ENCODE peak calls at places on chromosome 18, in nine cellular contexts. C is GM12878; N is endothelial cell; Q is thoracic aorta; S is body of pancreas; R is H9; D is prostate gland; Y is CD8-positive, alpha-beta T cell; O is fibroblast of lung. J is an unnamed sample.

GRCh38 chr18:44229693-44230108 is 451.0 kb upstream of the SETBP1 start:
- DNase-seq in O (peak), C (no peak), Y (no peak), S (peak), D (peak), N (peak), Q (peak), R (peak), J (no peak)

GRCh38 chr18:44130365-44130942 is 550.2 kb upstream of the SETBP1 start:
- DNase-seq in N (peak), O (peak), C (no peak), R (peak), D (peak), Y (no peak), Q (no peak), S (peak), J (no peak)

GRCh38 chr18:9824474-9824832 is 61.3 kb upstream of the TXNDC2 start:
- DNase-seq in O (peak), C (no peak), Q (no peak), N (no peak), R (no peak), S (no peak), Y (no peak), D (peak), J (no peak)

GRCh38 chr18:79965119-79965902 is 868 bp downstream of the HSBP1L1 start:
- DNase-seq in D (no peak), O (peak), Q (no peak), Y (no peak), C (no peak), R (peak), S (peak), N (no peak), J (no peak)

GRCh38 chr18:54215069-54215468 is 9.4 kb downstream of the MBD2 start:
- DNase-seq in N (no peak), O (peak), C (no peak), Y (no peak), D (no peak), Q (no peak), R (no peak), S (no peak), J (no peak)

GRCh38 chr18:8771930-8772329 is 66.6 kb downstream of the MTCL1 start:
- DNase-seq in N (no peak), D (no peak), Q (no peak), C (no peak), O (peak), R (no peak), S (peak), Y (no peak), J (no peak)

GRCh38 chr18:79563949-79564348 is 115.7 kb upstream of the CTDP1 start:
- DNase-seq in N (no peak), C (no peak), Q (no peak), R (no peak), S (no peak), D (no peak), O (no peak), Y (no peak), J (no peak)

GRCh38 chr18:23816740-23817139 is 127.5 kb downstream of the LAMA3 start:
- DNase-seq in D (no peak), O (no peak), R (no peak), Y (no peak), S (no peak), N (no peak), Q (no peak), C (no peak), J (no peak)

GRCh38 chr18:26460449-26461091 is 87.8 kb downstream of the KCTD1 start:
- DNase-seq in D (peak), N (no peak), S (peak), Q (no peak), Y (no peak), O (peak), C (peak), R (no peak), J (no peak)

GRCh38 chr18:42274488-42275137 is 319.6 kb downstream of the PIK3C3 start:
- DNase-seq in O (peak), Y (no peak), R (peak), D (no peak), S (no peak), C (no peak), N (peak), Q (no peak), J (no peak)

GRCh38 chr18:40055262-40055661 is 1899.8 kb upstream of the PIK3C3 start:
- DNase-seq in C (no peak), O (peak), Y (no peak), R (no peak), N (no peak), Q (no peak), D (no peak), S (no peak), J (no peak)

GRCh38 chr18:53411511-53411910 is 813.0 kb downstream of the MBD2 start:
- DNase-seq in C (no peak), Y (no peak), D (no peak), S (no peak), O (no peak), R (no peak), Q (no peak), N (no peak), J (no peak)

GRCh38 chr18:62183578-62184195 is 3.2 kb downstream of the PIGN start:
- DNase-seq in Y (peak), N (peak), D (peak), R (no peak), O (peak), C (no peak), S (peak), Q (no peak), J (no peak)

GRCh38 chr18:62182220-62182619 is 4.6 kb downstream of the PIGN start:
- DNase-seq in C (no peak), Y (no peak), D (no peak), N (no peak), S (no peak), R (no peak), Q (no peak), O (no peak), J (no peak)

GRCh38 chr18:62189208-62189607 is 2.2 kb downstream of the RELCH start:
- DNase-seq in Y (no peak), O (no peak), Q (no peak), C (no peak), D (no peak), N (no peak), R (no peak), S (no peak), J (no peak)

GRCh38 chr18:62186656-62187542 is at the start of the genes PIGN and RELCH:
- DNase-seq in N (peak), Q (peak), Y (peak), C (peak), R (peak), O (peak), S (peak), D (peak), J (peak)

DNA sequence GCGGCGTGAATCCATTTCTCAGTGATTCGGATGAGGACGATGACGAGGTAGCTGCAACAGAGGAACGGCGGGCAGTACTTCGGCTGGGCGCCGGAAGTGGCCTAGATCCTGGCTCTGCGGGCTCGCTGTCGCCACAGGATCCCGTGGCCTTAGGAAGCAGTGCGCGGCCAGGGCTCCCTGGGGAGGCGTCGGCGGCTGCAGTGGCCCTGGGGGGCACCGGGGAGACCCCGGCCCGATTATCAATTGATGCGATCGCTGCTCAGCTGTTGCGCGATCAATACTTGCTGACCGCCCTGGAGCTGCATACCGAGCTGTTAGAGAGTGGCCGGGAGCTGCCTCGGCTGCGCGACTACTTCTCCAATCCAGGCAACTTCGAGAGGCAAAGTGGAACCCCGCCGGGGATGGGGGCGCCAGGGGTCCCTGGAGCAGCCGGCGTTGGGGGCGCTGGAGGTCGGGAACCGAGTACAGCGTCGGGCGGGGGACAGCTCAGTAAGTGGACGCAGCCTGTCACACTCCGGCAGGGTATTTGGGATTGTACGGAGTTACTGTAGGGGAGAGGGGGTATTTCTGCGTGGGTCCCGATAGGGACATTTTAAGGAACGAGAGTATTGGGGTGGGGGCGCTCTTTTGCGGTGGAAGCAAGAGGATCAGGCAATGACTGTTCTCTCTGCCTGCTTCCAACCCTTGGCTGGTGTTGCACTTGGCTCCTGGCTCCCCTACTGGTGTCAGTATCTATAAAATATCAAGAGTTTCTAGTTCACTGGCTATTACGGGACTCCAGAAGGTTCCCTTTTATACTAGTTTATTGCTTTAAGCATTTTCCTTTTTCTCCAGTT is 706 bp downstream of the RELCH start:
- DNase-seq in S (peak), Y (peak), Q (no peak), O (peak), C (no peak), R (peak), N (peak), D (peak), J (no peak)
- TF ChIP-seq CTCF in S (no peak), Y (no peak), Q (peak), O (peak), C (no peak), R (peak), N (no peak), D (no peak), J (no peak)

GRCh38 chr18:33444699-33445098 is 4.2 kb upstream of the CCDC178 start:
- DNase-seq in O (no peak), D (no peak), N (no peak), Y (no peak), C (no peak), R (no peak), Q (no peak), S (no peak), J (no peak)

GRCh38 chr18:33446604-33447003 is 6.1 kb upstream of the CCDC178 start:
- DNase-seq in N (no peak), D (no peak), Q (no peak), C (no peak), O (no peak), R (no peak), Y (no peak), S (no peak), J (no peak)
- TF ChIP-seq CTCF in N (no peak), D (no peak), Q (no peak), C (no peak), O (no peak), R (no peak), Y (no peak), S (no peak), J (no peak)

GRCh38 chr18:11146238-11146946 is 3.0 kb downstream of the PIEZO2 start:
- DNase-seq in O (no peak), D (no peak), C (no peak), N (no peak), S (no peak), Y (no peak), Q (no peak), R (peak), J (no peak)
- TF ChIP-seq CTCF in O (no peak), D (no peak), C (no peak), N (no peak), S (no peak), Y (no peak), Q (no peak), R (no peak), J (no peak)

DNA sequence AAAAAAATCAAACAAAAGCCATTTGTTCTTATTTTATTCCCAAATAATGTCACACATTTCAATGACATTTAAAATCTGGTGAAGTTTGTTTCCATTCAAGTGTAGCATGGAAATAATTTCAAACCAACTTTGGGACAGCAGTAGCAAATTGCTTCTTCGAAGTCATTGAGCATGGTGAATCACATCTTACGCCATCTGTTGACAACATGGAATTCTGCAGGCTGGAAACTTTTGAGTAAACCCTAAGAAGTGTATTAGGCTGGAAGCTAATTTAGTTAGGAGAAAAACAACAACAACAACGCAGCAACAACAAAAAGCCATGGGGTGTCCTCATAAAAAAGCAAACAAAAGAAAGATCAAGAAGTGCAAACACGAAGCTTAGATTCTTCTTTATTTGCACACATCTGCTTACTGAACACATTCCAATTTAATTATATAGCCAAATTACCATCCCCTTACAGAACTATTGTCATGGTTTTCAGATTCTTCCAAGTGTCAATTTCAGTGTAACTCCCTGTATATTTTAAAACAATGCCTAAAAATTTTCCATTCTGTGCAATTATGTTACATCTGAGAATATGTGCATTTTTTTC is 659.0 kb upstream of the CDH7 start:
- DNase-seq in C (no peak), N (peak), R (peak), O (peak), Y (no peak), S (peak), D (no peak), Q (no peak), J (no peak)
- TF ChIP-seq CTCF in C (peak), N (peak), R (peak), O (peak), Y (no peak), S (peak), D (no peak), Q (no peak), J (no peak)

J was measured in activated B cell treated with CpG ODN at 0.5 μM for 24 hours.